ENCODE peak calls at places on chromosome 14, in seven cellular contexts. B is right cardiac atrium; N is PC-3; S is stomach; X is thoracic aorta; K is heart right ventricle; H is CD8-positive, alpha-beta memory T cell. R is an unnamed sample. For H3K4me1 and H3K9me3, the result is how much of the 10 kb centered on the place peaks cover.

GRCh38 chr14:62889354-62889753 is 155.9 kb downstream of the KCNH5 start:
- DNase-seq in B (no peak), N (no peak), S (no peak), X (no peak), K (no peak), H (no peak), R (no peak)

GRCh38 chr14:101789222-101789621 is 27.7 kb downstream of the PPP2R5C start:
- DNase-seq in B (peak), N (no peak), S (no peak), X (no peak), K (no peak), H (no peak), R (no peak)

GRCh38 chr14:95196268-95196667 is 38.9 kb upstream of the DICER1 start:
- DNase-seq in B (no peak), N (peak), S (no peak), X (no peak), K (no peak), H (no peak), R (no peak)

GRCh38 chr14:20631023-20631820 is 10.3 kb downstream of the OR6S1 start:
- DNase-seq in B (no peak), N (peak), S (peak), X (no peak), K (no peak), H (peak), R (no peak)

GRCh38 chr14:59944909-59945308 is 25.0 kb downstream of the LRRC9 start:
- DNase-seq in B (no peak), N (no peak), S (no peak), X (no peak), K (no peak), H (no peak), R (no peak)

GRCh38 chr14:25406818-25407217 is 356.9 kb upstream of the STXBP6 start:
- DNase-seq in B (no peak), N (peak), S (no peak), X (no peak), K (no peak), H (no peak), R (no peak)

GRCh38 chr14:53956427-53957201 is at the start of gene BMP4:
- DNase-seq in B (peak), N (no peak), S (peak), X (peak), K (peak), H (no peak), R (peak)

GRCh38 chr14:32662234-32662633 is 276.4 kb upstream of the NPAS3 start:
- DNase-seq in B (no peak), N (peak), S (no peak), X (no peak), K (no peak), H (no peak), R (no peak)

GRCh38 chr14:54435500-54435981 is 5.6 kb downstream of the CNIH1 start:
- DNase-seq in B (no peak), N (peak), S (no peak), X (no peak), K (no peak), H (no peak), R (no peak)

GRCh38 chr14:74684444-74684843 is 28.4 kb downstream of the AREL1 start:
- DNase-seq in B (no peak), N (no peak), S (no peak), X (no peak), K (no peak), H (no peak), R (no peak)

GRCh38 chr14:25237845-25238244 is 187.9 kb upstream of the STXBP6 start:
- DNase-seq in B (no peak), N (no peak), S (no peak), X (no peak), K (no peak), H (no peak), R (no peak)

DNA sequence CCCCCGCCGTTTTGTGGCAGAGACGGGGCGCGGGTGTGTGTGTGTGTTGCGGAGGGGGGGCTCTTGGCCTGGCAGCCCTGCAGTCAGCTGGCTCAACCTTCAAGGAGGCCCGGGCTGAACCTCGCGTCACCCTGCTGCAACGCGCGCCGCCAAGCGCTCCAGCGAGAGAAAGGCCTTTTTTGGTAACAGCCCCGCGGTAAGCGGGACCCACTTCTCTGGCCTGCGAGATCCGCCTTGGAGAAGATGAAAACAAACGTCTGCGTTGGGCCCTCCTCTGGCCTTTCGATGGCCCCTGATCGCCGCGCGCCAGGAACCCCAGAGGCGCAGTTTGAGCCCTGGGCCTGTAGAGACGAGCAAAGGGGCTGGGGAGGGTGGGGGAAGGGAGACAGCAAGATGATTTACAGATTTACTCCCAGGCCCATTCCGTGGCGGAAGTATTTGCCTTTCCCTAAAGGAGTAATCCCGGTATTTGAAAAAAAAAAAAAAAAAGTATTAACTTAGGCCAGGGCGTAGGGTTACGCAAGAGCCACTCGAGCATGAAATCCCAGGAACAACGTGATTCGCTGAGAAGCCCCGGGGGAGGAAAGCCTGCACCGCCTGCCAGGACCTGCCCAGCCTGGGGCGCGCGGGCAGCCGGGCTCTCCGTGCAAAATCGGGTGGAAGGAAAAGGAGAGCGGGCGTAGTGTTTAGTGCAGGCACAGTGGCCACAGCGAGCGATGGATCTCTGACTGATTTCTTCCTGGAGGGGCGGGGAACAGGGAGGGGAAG is 4.5 kb upstream of the IRF2BPL start:
- DNase-seq in B (peak), N (peak), S (peak), X (peak), K (peak), H (peak), R (peak)
- H3K4me1 ChIP-seq in B (under half), N (half or more), S (half or more), X (half or more), K (half or more), H (half or more), R (under half)

GRCh38 chr14:91454580-91454979 is 37.0 kb upstream of the CCDC88C start:
- DNase-seq in B (no peak), N (no peak), S (no peak), X (no peak), K (no peak), H (no peak), R (no peak)
- H3K9me3 ChIP-seq in B (under half), N (under half), S (under half), X (under half), K (under half), H (under half), R (under half)

GRCh38 chr14:91324606-91324950 is 80.1 kb upstream of the GPR68 start:
- DNase-seq in B (no peak), N (no peak), S (no peak), X (no peak), K (no peak), H (no peak), R (no peak)

GRCh38 chr14:91322623-91323022 is 78.1 kb upstream of the GPR68 start:
- DNase-seq in B (no peak), N (no peak), S (no peak), X (no peak), K (no peak), H (no peak), R (no peak)

GRCh38 chr14:91325211-91325610 is 80.7 kb upstream of the GPR68 start:
- DNase-seq in B (no peak), N (no peak), S (no peak), X (no peak), K (no peak), H (no peak), R (no peak)

GRCh38 chr14:91323031-91323430 is 78.5 kb upstream of the GPR68 start:
- DNase-seq in B (no peak), N (no peak), S (no peak), X (no peak), K (no peak), H (no peak), R (no peak)

GRCh38 chr14:91323671-91324605 is 79.4 kb upstream of the GPR68 start:
- DNase-seq in B (peak), N (peak), S (peak), X (peak), K (peak), H (peak), R (peak)
- H3K4me3 ChIP-seq in B (peak), N (no peak), S (peak), X (peak), K (peak), H (peak), R (peak)

DNA sequence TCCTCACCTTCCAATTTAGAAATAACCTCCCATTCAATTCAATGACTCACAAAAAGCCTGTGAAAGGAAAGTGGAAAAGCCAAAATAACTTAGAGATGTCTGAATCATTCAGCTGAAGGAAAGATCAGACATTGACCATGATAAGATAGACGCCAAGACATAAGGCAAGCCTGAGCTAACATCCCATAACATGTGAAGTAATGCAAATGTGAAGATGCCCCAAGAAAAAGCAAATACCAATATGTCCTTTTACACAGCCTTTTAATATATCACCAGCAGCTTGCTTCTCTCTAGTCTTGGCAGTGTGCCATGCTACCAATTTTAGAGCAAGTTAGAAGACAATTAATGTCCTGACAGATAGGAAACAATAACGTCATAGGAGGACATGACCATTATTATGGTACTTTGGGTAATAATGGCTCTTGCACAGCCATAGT is 2.4 kb upstream of the NUMB start:
- DNase-seq in B (no peak), N (peak), S (no peak), X (no peak), K (peak), H (no peak), R (no peak)
- H3K4me1 ChIP-seq in B (under half), N (under half), S (half or more), X (under half), K (half or more), H (under half), R (under half)

DNA sequence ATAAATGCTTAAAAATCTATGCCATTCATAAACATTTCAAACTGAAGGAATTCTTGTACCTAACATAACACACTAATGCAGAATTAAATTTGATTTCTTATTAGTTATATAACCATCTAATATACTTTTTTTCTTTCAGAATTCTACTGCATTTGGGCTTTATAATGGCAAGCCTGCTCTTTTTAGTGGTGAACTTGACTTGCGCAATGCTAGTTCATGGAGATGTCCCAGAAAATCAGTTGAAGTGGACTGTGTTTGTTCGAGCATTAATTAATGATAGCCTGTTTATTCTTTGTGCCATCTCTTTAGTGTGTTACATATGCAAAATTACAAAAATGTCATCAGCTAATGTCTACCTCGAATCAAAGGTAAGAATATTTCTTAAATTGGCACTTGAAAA is 47.3 kb downstream of the GPR137C start:
- DNase-seq in B (no peak), N (no peak), S (no peak), X (no peak), K (no peak), H (no peak), R (no peak)
- H3K9me3 ChIP-seq in B (under half), N (under half), S (under half), X (under half), K (under half), H (under half), R (under half)